ENCODE peak calls at places on chromosomes 5 and 9, in six cellular contexts. E is AG04450; K is brain microvascular endothelial cell; D is sigmoid colon; O is activated CD8-positive, alpha-beta T cell treated with anti-CD3 and anti-CD28 coated beads for 36 hours; A is GM23248. P is an unnamed sample.

GRCh38 chr5:121707196-121707595 is 144.5 kb upstream of the FTMT start:
- DNase-seq in E (no peak), K (no peak), D (no peak), O (no peak), A (no peak), P (peak)

GRCh38 chr5:77906806-77907205 is 130.7 kb upstream of the TBCA start:
- DNase-seq in E (peak), K (no peak), D (no peak), O (no peak), A (peak), P (peak)

GRCh38 chr5:125112196-125112595 is 365.8 kb upstream of the ZNF608 start:
- DNase-seq in E (peak), K (no peak), D (no peak), O (no peak), A (no peak), P (peak)

GRCh38 chr9:137632432-137633161 is 13.8 kb downstream of the EHMT1 start:
- DNase-seq in E (no peak), K (no peak), D (no peak), O (no peak), A (peak), P (peak)

GRCh38 chr5:119363936-119364335 is 8.1 kb downstream of the TNFAIP8 start:
- DNase-seq in E (no peak), K (no peak), D (no peak), O (peak), A (no peak), P (no peak)

GRCh38 chr9:134623408-134624066 is 18.1 kb upstream of the COL5A1 start:
- DNase-seq in E (no peak), K (no peak), D (peak), O (no peak), A (peak), P (no peak)

GRCh38 chr9:20925256-20926046 is 106.0 kb downstream of the HACD4 start:
- DNase-seq in E (no peak), K (no peak), D (no peak), O (no peak), A (no peak), P (no peak)

GRCh38 chr5:43106290-43106638 is 14.4 kb upstream of the ZNF131 start:
- DNase-seq in E (no peak), K (peak), D (no peak), O (peak), A (no peak), P (no peak)

GRCh38 chr9:115847245-115847644 is 306.3 kb upstream of the PAPPA start:
- DNase-seq in E (peak), K (peak), D (no peak), O (no peak), A (peak), P (peak)

GRCh38 chr5:103228056-103228455 is 30.5 kb upstream of the MACIR start:
- DNase-seq in E (no peak), K (peak), D (no peak), O (no peak), A (peak), P (peak)